ENCODE peak calls at places on chromosomes 11 and 22, in five cellular contexts. One of them, this sample, is unnamed.

GRCh38 chr11:1296287-1296686 is 13.1 kb downstream of the TOLLIP start:
- DNase-seq in neural progenitor cell: no peak
- DNase-seq in fibroblast of lung: no peak
- DNase-seq in HCT116: no peak
- DNase-seq in endodermal cell: peak
- DNase-seq in this sample: no peak

GRCh38 chr11:32792111-32792947 is 2.1 kb downstream of the CCDC73 start:
- DNase-seq in neural progenitor cell: peak
- DNase-seq in fibroblast of lung: no peak
- DNase-seq in HCT116: peak
- DNase-seq in endodermal cell: no peak
- DNase-seq in this sample: no peak

GRCh38 chr22:30857103-30857502 is 111.5 kb downstream of the MORC2 start:
- DNase-seq in neural progenitor cell: no peak
- DNase-seq in fibroblast of lung: no peak
- DNase-seq in HCT116: no peak
- DNase-seq in endodermal cell: no peak
- DNase-seq in this sample: no peak

GRCh38 chr11:70878366-70878765 is 374.0 kb downstream of the SHANK2 start:
- DNase-seq in neural progenitor cell: no peak
- DNase-seq in fibroblast of lung: no peak
- DNase-seq in HCT116: no peak
- DNase-seq in endodermal cell: no peak
- DNase-seq in this sample: no peak

GRCh38 chr11:79193663-79194062 is 247.2 kb downstream of the TENM4 start:
- DNase-seq in neural progenitor cell: no peak
- DNase-seq in fibroblast of lung: no peak
- DNase-seq in HCT116: no peak
- DNase-seq in endodermal cell: no peak
- DNase-seq in this sample: no peak

GRCh38 chr11:107928046-107928766 is at the start of gene RAB39A:
- DNase-seq in neural progenitor cell: peak
- DNase-seq in fibroblast of lung: peak
- DNase-seq in HCT116: peak
- DNase-seq in endodermal cell: peak
- DNase-seq in this sample: peak

GRCh38 chr11:57150454-57150917 is 31.3 kb upstream of the LRRC55 start:
- DNase-seq in neural progenitor cell: no peak
- DNase-seq in fibroblast of lung: peak
- DNase-seq in HCT116: no peak
- DNase-seq in endodermal cell: no peak
- DNase-seq in this sample: no peak

GRCh38 chr22:49303061-49303735 is 524.5 kb downstream of the BRD1 start:
- DNase-seq in neural progenitor cell: no peak
- DNase-seq in fibroblast of lung: no peak
- DNase-seq in HCT116: no peak
- DNase-seq in endodermal cell: peak
- DNase-seq in this sample: peak

GRCh38 chr11:80024119-80024518 is 583.3 kb upstream of the TENM4 start:
- DNase-seq in neural progenitor cell: no peak
- DNase-seq in fibroblast of lung: no peak
- DNase-seq in HCT116: no peak
- DNase-seq in endodermal cell: peak
- DNase-seq in this sample: no peak

GRCh38 chr11:129681344-129682114 is 134.1 kb upstream of the TMEM45B start:
- DNase-seq in neural progenitor cell: no peak
- DNase-seq in fibroblast of lung: no peak
- DNase-seq in HCT116: no peak
- DNase-seq in endodermal cell: no peak
- DNase-seq in this sample: no peak

GRCh38 chr11:3357994-3358676 is 20.8 kb downstream of the ZNF195 start:
- DNase-seq in neural progenitor cell: no peak
- DNase-seq in fibroblast of lung: no peak
- DNase-seq in HCT116: no peak
- DNase-seq in endodermal cell: no peak
- DNase-seq in this sample: no peak
- H3K9ac ChIP-seq in neural progenitor cell: no peak
- H3K9ac ChIP-seq in fibroblast of lung: no peak
- H3K9ac ChIP-seq in HCT116: no peak
- H3K9ac ChIP-seq in endodermal cell: no peak
- H3K9ac ChIP-seq in this sample: no peak

GRCh38 chr11:115761348-115761747 is 257.1 kb upstream of the CADM1 start:
- DNase-seq in neural progenitor cell: no peak
- DNase-seq in fibroblast of lung: no peak
- DNase-seq in HCT116: no peak
- DNase-seq in endodermal cell: no peak
- DNase-seq in this sample: peak
- H3K9ac ChIP-seq in neural progenitor cell: no peak
- H3K9ac ChIP-seq in fibroblast of lung: no peak
- H3K9ac ChIP-seq in HCT116: no peak
- H3K9ac ChIP-seq in endodermal cell: no peak
- H3K9ac ChIP-seq in this sample: no peak

GRCh38 chr11:125441648-125442410 is 54.2 kb downstream of the FEZ1 start:
- DNase-seq in neural progenitor cell: peak
- DNase-seq in fibroblast of lung: no peak
- DNase-seq in HCT116: no peak
- DNase-seq in endodermal cell: peak
- DNase-seq in this sample: peak

GRCh38 chr11:125445731-125446130 is 50.3 kb downstream of the FEZ1 start:
- DNase-seq in neural progenitor cell: no peak
- DNase-seq in fibroblast of lung: no peak
- DNase-seq in HCT116: no peak
- DNase-seq in endodermal cell: no peak
- DNase-seq in this sample: no peak

GRCh38 chr11:125443767-125444311 is 52.2 kb downstream of the FEZ1 start:
- DNase-seq in neural progenitor cell: peak
- DNase-seq in fibroblast of lung: no peak
- DNase-seq in HCT116: no peak
- DNase-seq in endodermal cell: peak
- DNase-seq in this sample: peak

GRCh38 chr11:125446279-125446678 is 49.8 kb downstream of the FEZ1 start:
- DNase-seq in neural progenitor cell: no peak
- DNase-seq in fibroblast of lung: no peak
- DNase-seq in HCT116: no peak
- DNase-seq in endodermal cell: no peak
- DNase-seq in this sample: no peak

DNA sequence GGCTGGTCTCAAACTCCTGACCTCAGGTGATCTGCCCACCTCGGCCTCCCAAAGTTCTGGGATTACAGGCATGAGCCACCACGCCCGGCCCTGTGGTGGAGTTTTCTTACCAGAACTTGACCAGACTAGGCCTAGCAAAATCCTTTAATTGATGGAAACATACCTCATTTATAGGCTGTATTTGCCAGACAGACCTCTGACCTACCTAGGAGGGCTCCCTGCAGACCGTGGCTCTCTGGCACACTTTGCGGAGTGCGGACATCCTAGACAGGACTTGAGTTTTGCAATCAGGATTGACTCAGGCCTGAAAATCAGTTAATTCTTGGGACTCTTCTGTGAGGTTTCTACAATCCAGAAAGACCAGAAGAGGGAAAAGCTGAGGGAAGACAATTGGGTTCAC is 53.1 kb downstream of the FEZ1 start:
- DNase-seq in neural progenitor cell: no peak
- DNase-seq in fibroblast of lung: no peak
- DNase-seq in HCT116: no peak
- DNase-seq in endodermal cell: no peak
- DNase-seq in this sample: no peak
- H3K9ac ChIP-seq in neural progenitor cell: no peak
- H3K9ac ChIP-seq in fibroblast of lung: no peak
- H3K9ac ChIP-seq in HCT116: no peak
- H3K9ac ChIP-seq in endodermal cell: no peak
- H3K9ac ChIP-seq in this sample: no peak

GRCh38 chr22:41927813-41928212 is 1.2 kb upstream of the TNFRSF13C start:
- DNase-seq in neural progenitor cell: no peak
- DNase-seq in fibroblast of lung: no peak
- DNase-seq in HCT116: no peak
- DNase-seq in endodermal cell: no peak
- DNase-seq in this sample: no peak
- H3K9ac ChIP-seq in neural progenitor cell: no peak
- H3K9ac ChIP-seq in fibroblast of lung: no peak
- H3K9ac ChIP-seq in HCT116: no peak
- H3K9ac ChIP-seq in endodermal cell: no peak
- H3K9ac ChIP-seq in this sample: no peak

GRCh38 chr11:94400839-94401772 is at the start of gene GPR83:
- DNase-seq in neural progenitor cell: peak
- DNase-seq in fibroblast of lung: no peak
- DNase-seq in HCT116: no peak
- DNase-seq in endodermal cell: peak
- DNase-seq in this sample: peak
- H3K9ac ChIP-seq in neural progenitor cell: no peak
- H3K9ac ChIP-seq in fibroblast of lung: no peak
- H3K9ac ChIP-seq in HCT116: no peak
- H3K9ac ChIP-seq in endodermal cell: no peak
- H3K9ac ChIP-seq in this sample: no peak

GRCh38 chr22:45682069-45682468 is 10.4 kb downstream of the ATXN10 start:
- DNase-seq in neural progenitor cell: no peak
- DNase-seq in fibroblast of lung: no peak
- DNase-seq in HCT116: no peak
- DNase-seq in endodermal cell: no peak
- DNase-seq in this sample: no peak
- H3K9ac ChIP-seq in neural progenitor cell: no peak
- H3K9ac ChIP-seq in fibroblast of lung: no peak
- H3K9ac ChIP-seq in HCT116: no peak
- H3K9ac ChIP-seq in endodermal cell: no peak
- H3K9ac ChIP-seq in this sample: no peak

DNA sequence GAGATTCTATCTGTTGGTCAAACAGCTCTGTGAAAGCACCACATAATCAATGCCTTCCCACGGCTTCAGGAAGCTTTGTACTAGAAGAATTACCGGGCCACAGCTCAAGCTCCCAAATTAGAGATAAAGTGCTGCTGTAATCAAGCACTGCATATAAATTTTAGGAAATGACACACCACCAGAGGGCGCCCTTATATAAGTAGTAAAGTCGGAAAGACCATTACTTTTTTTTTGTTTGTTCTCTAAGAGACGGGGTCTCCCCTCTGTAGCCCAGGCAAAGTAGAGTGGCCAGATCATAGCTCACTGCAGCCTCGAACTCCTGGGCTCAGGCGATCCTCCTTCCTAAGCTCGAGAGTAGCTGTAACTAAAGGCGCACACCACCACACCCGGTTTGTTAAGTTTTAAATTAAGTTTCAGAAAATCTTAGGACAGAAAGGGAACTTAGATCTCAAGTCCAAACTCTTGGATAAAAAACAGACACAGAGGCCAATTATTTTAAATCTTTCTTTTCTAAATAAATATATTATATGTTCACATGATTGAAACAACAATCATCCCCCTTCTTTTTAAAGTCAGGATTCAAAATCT is 32.6 kb downstream of the PRCP start:
- DNase-seq in neural progenitor cell: peak
- DNase-seq in fibroblast of lung: peak
- DNase-seq in HCT116: peak
- DNase-seq in endodermal cell: peak
- DNase-seq in this sample: peak
- H3K9ac ChIP-seq in neural progenitor cell: no peak
- H3K9ac ChIP-seq in fibroblast of lung: no peak
- H3K9ac ChIP-seq in HCT116: no peak
- H3K9ac ChIP-seq in endodermal cell: no peak
- H3K9ac ChIP-seq in this sample: no peak

DNA sequence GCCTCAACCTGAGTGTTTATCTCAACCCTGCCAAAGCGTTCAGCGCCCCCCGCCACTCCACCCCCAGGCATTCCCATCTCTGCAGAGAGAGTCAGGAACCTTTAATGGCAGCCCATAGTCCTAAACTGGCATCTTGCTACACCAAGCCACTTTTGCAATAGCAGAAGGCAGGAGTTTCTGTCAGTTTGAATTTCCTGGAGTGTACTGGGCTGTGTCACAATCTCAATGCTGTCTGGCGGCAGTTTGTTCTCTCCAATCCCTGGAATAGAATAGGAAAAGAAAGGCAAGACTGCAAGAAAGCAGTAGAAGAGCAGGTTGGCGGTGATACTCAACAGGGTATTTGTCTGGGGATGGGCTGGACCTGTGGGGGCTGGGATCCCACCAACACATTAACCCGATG is 32.9 kb upstream of the FLI1 start:
- DNase-seq in neural progenitor cell: no peak
- DNase-seq in fibroblast of lung: no peak
- DNase-seq in HCT116: no peak
- DNase-seq in endodermal cell: no peak
- DNase-seq in this sample: no peak
- H3K9ac ChIP-seq in neural progenitor cell: no peak
- H3K9ac ChIP-seq in fibroblast of lung: no peak
- H3K9ac ChIP-seq in HCT116: no peak
- H3K9ac ChIP-seq in endodermal cell: no peak
- H3K9ac ChIP-seq in this sample: no peak

GRCh38 chr22:42356547-42356946 is 75.7 kb downstream of the NFAM1 start:
- DNase-seq in neural progenitor cell: no peak
- DNase-seq in fibroblast of lung: no peak
- DNase-seq in HCT116: no peak
- DNase-seq in endodermal cell: no peak
- DNase-seq in this sample: no peak
- H3K9ac ChIP-seq in neural progenitor cell: no peak
- H3K9ac ChIP-seq in fibroblast of lung: no peak
- H3K9ac ChIP-seq in HCT116: no peak
- H3K9ac ChIP-seq in endodermal cell: no peak
- H3K9ac ChIP-seq in this sample: no peak

This sample was measured in H9.